ENCODE peak calls at places on chromosomes 11 and 22, in four cellular contexts. D is CD8-positive, alpha-beta T cell; Y is fibroblast of pulmonary artery; L is HFFc6. M is an unnamed sample.

GRCh38 chr11:2580444-2581050 is 119.2 kb downstream of the KCNQ1OT1 start:
- DNase-seq in D (peak), Y (no peak), L (no peak), M (peak)

GRCh38 chr11:107043242-107043991 is 25.1 kb upstream of the GUCY1A2 start:
- DNase-seq in D (no peak), Y (peak), L (peak), M (no peak)

GRCh38 chr11:109425554-109425953 is 3.6 kb downstream of the C11orf87 start:
- DNase-seq in D (no peak), Y (no peak), L (no peak), M (no peak)

GRCh38 chr22:23553438-23553837 is 26.7 kb downstream of the IGLL1 start:
- DNase-seq in D (no peak), Y (no peak), L (no peak), M (no peak)

GRCh38 chr11:12950681-12951080 is 58.4 kb upstream of the RASSF10 start:
- DNase-seq in D (no peak), Y (peak), L (no peak), M (no peak)

GRCh38 chr11:43756575-43756974 is 76.0 kb downstream of the HSD17B12 start:
- DNase-seq in D (no peak), Y (peak), L (peak), M (no peak)

GRCh38 chr22:31248138-31248745 is 36.1 kb downstream of the LIMK2 start:
- DNase-seq in D (peak), Y (peak), L (peak), M (no peak)

GRCh38 chr11:59012942-59013256 is 73.2 kb upstream of the GLYATL1B start:
- DNase-seq in D (no peak), Y (no peak), L (no peak), M (no peak)

GRCh38 chr11:122758974-122759373 is 79.3 kb upstream of the CRTAM start:
- DNase-seq in D (no peak), Y (peak), L (no peak), M (no peak)

GRCh38 chr22:40190501-40190900 is 12.8 kb downstream of the TNRC6B start:
- DNase-seq in D (no peak), Y (no peak), L (no peak), M (no peak)

GRCh38 chr22:40189979-40190378 is 12.3 kb downstream of the TNRC6B start:
- DNase-seq in D (no peak), Y (no peak), L (peak), M (no peak)

GRCh38 chr22:40196628-40197027 is 18.9 kb downstream of the TNRC6B start:
- DNase-seq in D (no peak), Y (peak), L (peak), M (no peak)

GRCh38 chr22:40194656-40195055 is 16.9 kb downstream of the TNRC6B start:
- DNase-seq in D (no peak), Y (no peak), L (no peak), M (no peak)

DNA sequence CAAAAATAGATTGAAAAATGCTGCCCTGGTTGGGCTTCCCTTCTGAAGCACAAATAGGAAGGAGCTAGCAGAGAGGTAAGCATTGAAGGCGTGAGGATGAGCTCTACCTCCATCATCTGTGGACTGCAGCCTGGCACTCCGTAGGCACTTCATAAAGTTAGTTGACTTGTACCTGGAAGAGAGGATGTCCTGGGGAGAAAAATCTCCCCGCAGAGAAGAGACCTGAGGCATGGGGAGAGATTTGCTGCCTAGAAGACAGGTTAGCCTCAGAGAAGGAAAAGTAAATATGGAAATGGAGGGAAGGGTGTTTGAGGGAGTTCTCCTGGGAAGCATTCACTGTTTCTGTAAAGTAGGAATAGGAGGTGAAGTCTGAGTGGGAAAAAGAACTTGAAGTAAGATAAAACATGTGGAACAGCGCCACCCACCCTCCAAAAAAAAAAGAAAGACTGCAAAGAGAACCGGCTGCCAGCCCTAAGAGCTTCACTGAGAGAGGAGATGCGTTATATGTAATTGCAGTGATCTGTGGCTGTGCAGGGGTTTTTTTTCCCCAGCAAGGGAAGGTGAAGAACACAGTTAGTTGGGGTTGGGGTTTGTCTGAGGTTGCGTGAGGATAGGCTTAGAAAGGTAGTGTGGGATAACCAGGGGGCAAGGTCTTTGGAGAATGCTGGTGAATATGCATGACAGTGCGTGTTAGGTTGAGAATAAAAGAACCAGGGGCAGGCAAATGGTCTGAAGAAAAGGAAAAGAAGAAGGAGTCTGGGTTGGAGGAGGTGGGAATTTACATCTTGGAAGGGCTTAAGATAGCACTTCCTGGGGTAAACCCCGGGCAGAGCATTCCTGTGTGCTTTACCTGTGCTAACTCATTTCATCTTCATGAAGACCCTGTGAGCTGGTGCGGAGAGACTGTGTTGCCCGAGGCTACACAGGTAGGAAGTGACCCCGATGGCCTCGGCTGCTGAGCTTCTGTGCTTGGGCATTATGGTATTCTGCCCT is 16.0 kb downstream of the TNRC6B start:
- DNase-seq in D (no peak), Y (peak), L (no peak), M (no peak)
- TF ChIP-seq CTCF in D (peak), Y (peak), L (peak), M (no peak)

GRCh38 chr11:68816917-68817419 is 24.7 kb downstream of the CPT1A start:
- DNase-seq in D (no peak), Y (no peak), L (no peak), M (no peak)
- TF ChIP-seq CTCF in D (no peak), Y (no peak), L (no peak), M (no peak)

DNA sequence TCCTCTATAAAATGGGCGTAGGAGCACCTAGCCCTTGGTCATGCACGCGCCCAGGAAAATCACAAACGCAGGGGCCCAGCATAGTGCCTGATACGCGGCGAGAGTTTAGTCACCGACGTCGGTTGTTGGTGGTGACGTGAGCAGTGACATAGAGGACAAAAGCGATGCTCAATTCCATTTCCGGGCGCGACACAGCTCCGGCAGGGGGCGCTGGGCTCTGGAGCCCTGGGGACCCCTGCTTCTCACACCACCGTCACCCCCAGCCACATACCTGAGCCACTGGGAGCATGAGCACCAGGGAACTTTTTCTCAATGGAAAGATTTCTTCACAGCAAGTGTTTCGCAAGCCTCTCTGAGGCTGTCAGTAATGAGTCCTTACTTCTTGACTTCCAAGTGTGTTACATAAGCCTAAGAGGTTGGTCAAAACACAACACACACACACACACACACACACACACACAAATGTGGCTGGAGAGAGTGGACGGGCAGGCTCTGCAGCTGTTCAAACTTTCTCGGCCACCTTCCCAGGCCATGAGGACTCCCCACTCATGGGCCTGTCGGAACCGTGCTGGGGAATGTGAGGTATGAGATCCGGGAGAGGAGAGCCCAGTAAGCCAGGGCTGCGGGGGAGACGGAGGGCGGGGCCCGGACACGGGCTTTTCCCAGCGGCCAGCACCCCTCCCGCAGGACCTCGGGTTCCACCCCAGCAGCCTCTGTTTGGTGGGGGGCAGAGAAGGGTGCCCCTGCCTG is 36.9 kb upstream of the LINC01488 start:
- DNase-seq in D (no peak), Y (peak), L (peak), M (no peak)
- TF ChIP-seq CTCF in D (no peak), Y (peak), L (peak), M (no peak)

GRCh38 chr11:7687386-7687785 is 14.1 kb upstream of the CYB5R2 start:
- DNase-seq in D (no peak), Y (no peak), L (no peak), M (no peak)

GRCh38 chr11:7689239-7689638 is 15.9 kb upstream of the CYB5R2 start:
- DNase-seq in D (no peak), Y (no peak), L (no peak), M (no peak)

GRCh38 chr11:7691759-7692334 is 14.4 kb downstream of the OVCH2 start:
- DNase-seq in D (no peak), Y (peak), L (no peak), M (no peak)

GRCh38 chr11:7688238-7688826 is 15.0 kb upstream of the CYB5R2 start:
- DNase-seq in D (no peak), Y (peak), L (peak), M (no peak)

GRCh38 chr11:7690648-7691047 is 15.6 kb downstream of the OVCH2 start:
- DNase-seq in D (no peak), Y (no peak), L (no peak), M (no peak)
- TF ChIP-seq CTCF in D (no peak), Y (no peak), L (no peak), M (no peak)

GRCh38 chr11:75691804-75692203 is 23.0 kb upstream of the MAP6 start:
- DNase-seq in D (no peak), Y (no peak), L (no peak), M (no peak)

GRCh38 chr11:75689861-75690641 is 21.2 kb upstream of the MAP6 start:
- DNase-seq in D (no peak), Y (no peak), L (no peak), M (no peak)
- TF ChIP-seq CTCF in D (no peak), Y (no peak), L (no peak), M (no peak)

M was measured in activated B cell treated with CpG ODN at 0.5 μM for 24 hours.